ENCODE peak calls at places on chromosomes 1 and 21, in nine cellular contexts. X, O, Y, M, V, P, K, S and N are unnamed samples.

GRCh38 chr1:23452011-23452411 is 27.5 kb upstream of the TCEA3 start:
- DNase-seq in X (no peak), O (no peak), Y (peak), M (no peak), V (no peak), P (no peak), K (no peak), S (peak), N (peak)

GRCh38 chr1:109864960-109865611 is 45.6 kb upstream of the CSF1 start:
- DNase-seq in X (peak), O (no peak), Y (peak), M (no peak), V (peak), P (no peak), K (no peak), S (peak), N (peak)

GRCh38 chr1:184299076-184299790 is 87.6 kb upstream of the C1orf21 start:
- DNase-seq in X (no peak), O (no peak), Y (no peak), M (no peak), V (peak), P (no peak), K (no peak), S (peak), N (peak)

GRCh38 chr1:114238066-114238465 is 84.4 kb upstream of the SYT6 start:
- DNase-seq in X (no peak), O (no peak), Y (no peak), M (no peak), V (no peak), P (no peak), K (no peak), S (no peak), N (no peak)

GRCh38 chr1:68384321-68384813 is 65.4 kb downstream of the RPE65 start:
- DNase-seq in X (no peak), O (peak), Y (peak), M (no peak), V (peak), P (no peak), K (no peak), S (peak), N (peak)

GRCh38 chr21:42975886-42976608 is 1.7 kb downstream of the PKNOX1 start:
- DNase-seq in X (no peak), O (no peak), Y (no peak), M (no peak), V (no peak), P (no peak), K (no peak), S (no peak), N (peak)

GRCh38 chr1:55071477-55071876 is 32.1 kb downstream of the PCSK9 start:
- DNase-seq in X (peak), O (peak), Y (no peak), M (no peak), V (peak), P (peak), K (no peak), S (peak), N (peak)

GRCh38 chr1:1349256-1350012 is at the start of gene DVL1:
- DNase-seq in X (peak), O (no peak), Y (no peak), M (peak), V (peak), P (peak), K (peak), S (peak), N (peak)

GRCh38 chr1:117416546-117417117 is 49.4 kb downstream of the MAN1A2 start:
- DNase-seq in X (no peak), O (no peak), Y (no peak), M (no peak), V (no peak), P (no peak), K (no peak), S (no peak), N (no peak)

GRCh38 chr1:18666317-18666920 is 35.8 kb downstream of the PAX7 start:
- DNase-seq in X (no peak), O (no peak), Y (peak), M (no peak), V (no peak), P (no peak), K (no peak), S (no peak), N (no peak)

GRCh38 chr21:26394341-26394740 is 178.7 kb downstream of the CYYR1 start:
- DNase-seq in X (no peak), O (no peak), Y (no peak), M (no peak), V (no peak), P (no peak), K (no peak), S (no peak), N (no peak)

GRCh38 chr1:85585845-85586244 is 5.3 kb downstream of the CCN1 start:
- DNase-seq in X (no peak), O (no peak), Y (no peak), M (no peak), V (peak), P (no peak), K (no peak), S (peak), N (peak)

GRCh38 chr1:162632234-162632666 is at the start of gene DDR2:
- DNase-seq in X (peak), O (no peak), Y (peak), M (no peak), V (peak), P (no peak), K (no peak), S (peak), N (peak)

GRCh38 chr1:246659594-246660140 is 64.5 kb upstream of the SCCPDH start:
- DNase-seq in X (no peak), O (no peak), Y (no peak), M (no peak), V (no peak), P (no peak), K (no peak), S (no peak), N (no peak)

GRCh38 chr1:31556481-31557006 is 19.8 kb upstream of the TINAGL1 start:
- DNase-seq in X (no peak), O (no peak), Y (no peak), M (no peak), V (no peak), P (no peak), K (no peak), S (no peak), N (no peak)

GRCh38 chr1:162631546-162632233 is 574 bp upstream of the DDR2 start:
- DNase-seq in X (peak), O (no peak), Y (no peak), M (no peak), V (peak), P (peak), K (no peak), S (peak), N (peak)

GRCh38 chr1:30372792-30373433 is 350.5 kb downstream of the MATN1 start:
- DNase-seq in X (no peak), O (no peak), Y (peak), M (no peak), V (no peak), P (no peak), K (no peak), S (no peak), N (no peak)

GRCh38 chr1:162899422-162900168 is 38.6 kb upstream of the CCDC190 start:
- DNase-seq in X (no peak), O (no peak), Y (no peak), M (no peak), V (peak), P (no peak), K (no peak), S (peak), N (peak)

GRCh38 chr1:214102907-214103306 is 115.1 kb downstream of the PROX1 start:
- DNase-seq in X (no peak), O (peak), Y (no peak), M (no peak), V (peak), P (no peak), K (no peak), S (peak), N (peak)

GRCh38 chr1:112715264-112716053 is at the start of gene PPM1J:
- DNase-seq in X (peak), O (peak), Y (peak), M (peak), V (peak), P (peak), K (peak), S (peak), N (peak)

GRCh38 chr1:8439015-8439702 is 121.2 kb downstream of the SLC45A1 start:
- DNase-seq in X (peak), O (no peak), Y (peak), M (peak), V (peak), P (peak), K (no peak), S (peak), N (peak)

GRCh38 chr21:29238052-29238966 is 60.4 kb upstream of the BACH1 start:
- DNase-seq in X (no peak), O (no peak), Y (no peak), M (no peak), V (peak), P (no peak), K (no peak), S (peak), N (peak)

GRCh38 chr1:224703702-224704408 is 87.7 kb downstream of the CNIH3 start:
- DNase-seq in X (no peak), O (no peak), Y (no peak), M (no peak), V (no peak), P (no peak), K (no peak), S (no peak), N (no peak)

GRCh38 chr1:238962941-238963340 is 423.4 kb upstream of the CHRM3 start:
- DNase-seq in X (no peak), O (no peak), Y (no peak), M (no peak), V (no peak), P (no peak), K (no peak), S (no peak), N (no peak)

GRCh38 chr1:240515505-240515904 is 96.5 kb downstream of the GREM2 start:
- DNase-seq in X (no peak), O (no peak), Y (no peak), M (no peak), V (peak), P (no peak), K (no peak), S (no peak), N (peak)

GRCh38 chr1:71081697-71082080 is 854 bp upstream of the ZRANB2 start:
- DNase-seq in X (peak), O (no peak), Y (no peak), M (no peak), V (no peak), P (peak), K (no peak), S (no peak), N (no peak)

GRCh38 chr1:8721681-8722324 is 95.6 kb downstream of the RERE start:
- DNase-seq in X (no peak), O (no peak), Y (no peak), M (no peak), V (no peak), P (no peak), K (no peak), S (no peak), N (no peak)

GRCh38 chr1:9792156-9793042 is 31.4 kb downstream of the CLSTN1 start:
- DNase-seq in X (no peak), O (no peak), Y (no peak), M (no peak), V (no peak), P (peak), K (no peak), S (peak), N (no peak)

GRCh38 chr1:70509996-70510876 is 99.2 kb downstream of the CTH start:
- DNase-seq in X (no peak), O (peak), Y (no peak), M (peak), V (peak), P (peak), K (no peak), S (peak), N (peak)

GRCh38 chr1:39282537-39283216 is 78.2 kb downstream of the MACF1 start:
- DNase-seq in X (no peak), O (no peak), Y (no peak), M (no peak), V (peak), P (no peak), K (no peak), S (no peak), N (no peak)